ENCODE peak calls at places on chromosomes 7 and 10, in five cellular contexts. G, J, V, Y and H are unnamed samples.

GRCh38 chr7:28190077-28190476 is 9.5 kb upstream of the JAZF1 start:
- DNase-seq in G (no peak), J (no peak), V (no peak), Y (no peak), H (no peak)

GRCh38 chr10:53463539-53463938 is 691.0 kb upstream of the MBL2 start:
- DNase-seq in G (no peak), J (no peak), V (no peak), Y (no peak), H (no peak)

GRCh38 chr10:99325261-99325660 is 3.9 kb upstream of the CNNM1 start:
- DNase-seq in G (no peak), J (no peak), V (no peak), Y (no peak), H (no peak)

GRCh38 chr7:150344299-150344698 is 2.9 kb upstream of the RARRES2 start:
- DNase-seq in G (no peak), J (no peak), V (no peak), Y (no peak), H (no peak)

GRCh38 chr7:121572615-121573014 is 176.5 kb upstream of the FAM3C start:
- DNase-seq in G (no peak), J (no peak), V (no peak), Y (no peak), H (no peak)

GRCh38 chr10:68330852-68331454 is 911 bp upstream of the HNRNPH3 start:
- DNase-seq in G (peak; percentile 49), J (no peak), V (peak; percentile 6), Y (no peak), H (peak; percentile 31)

GRCh38 chr7:118478236-118478635 is 253.7 kb downstream of the ANKRD7 start:
- DNase-seq in G (no peak), J (no peak), V (no peak), Y (no peak), H (no peak)

GRCh38 chr7:39540320-39540719 is 25.9 kb upstream of the YAE1 start:
- DNase-seq in G (no peak), J (no peak), V (no peak), Y (no peak), H (no peak)

GRCh38 chr10:132526676-132527075 is 10.9 kb upstream of the INPP5A start:
- DNase-seq in G (no peak), J (no peak), V (no peak), Y (no peak), H (no peak)

GRCh38 chr10:68231916-68232315 is at the start of gene ATOH7:
- DNase-seq in G (no peak), J (no peak), V (no peak), Y (no peak), H (no peak)

GRCh38 chr7:78296689-78297371 is 498.3 kb downstream of the PHTF2 start:
- DNase-seq in G (no peak), J (no peak), V (no peak), Y (no peak), H (no peak)

GRCh38 chr7:68269410-68269809 is 1272.8 kb downstream of the TYW1 start:
- DNase-seq in G (peak; percentile 16), J (no peak), V (no peak), Y (no peak), H (no peak)

GRCh38 chr7:13257661-13258060 is 570.2 kb downstream of the ARL4A start:
- DNase-seq in G (no peak), J (no peak), V (no peak), Y (no peak), H (no peak)

GRCh38 chr10:98924526-98924925 is 311.1 kb downstream of the HPSE2 start:
- DNase-seq in G (no peak), J (no peak), V (no peak), Y (no peak), H (no peak)

GRCh38 chr10:83371696-83372490 is 767.4 kb upstream of the GHITM start:
- DNase-seq in G (no peak), J (no peak), V (no peak), Y (no peak), H (no peak)

GRCh38 chr10:59880976-59881510 is 25.3 kb downstream of the CCDC6 start:
- DNase-seq in G (no peak), J (no peak), V (no peak), Y (no peak), H (peak; percentile 93)

GRCh38 chr7:157370761-157371160 is 34.0 kb downstream of the DNAJB6 start:
- DNase-seq in G (no peak), J (no peak), V (no peak), Y (no peak), H (no peak)

GRCh38 chr7:116997972-116998371 is 44.7 kb downstream of the ST7 start:
- DNase-seq in G (no peak), J (no peak), V (no peak), Y (no peak), H (no peak)

GRCh38 chr10:112373912-112374338 is at the start of gene ACSL5:
- DNase-seq in G (no peak), J (no peak), V (no peak), Y (no peak), H (no peak)

GRCh38 chr7:108109216-108109908 is 20.8 kb downstream of the LAMB4 start:
- DNase-seq in G (peak; percentile 32), J (peak; percentile 72), V (no peak), Y (no peak), H (peak; percentile 54)

GRCh38 chr10:62244088-62244487 is 24.6 kb downstream of the RTKN2 start:
- DNase-seq in G (no peak), J (no peak), V (no peak), Y (peak; percentile 43), H (no peak)

GRCh38 chr7:31052841-31053601 is 913 bp downstream of the ADCYAP1R1 start:
- DNase-seq in G (no peak), J (no peak), V (no peak), Y (no peak), H (no peak)

GRCh38 chr10:99853655-99854054 is 71.2 kb downstream of the ABCC2 start:
- DNase-seq in G (no peak), J (no peak), V (no peak), Y (no peak), H (no peak)

GRCh38 chr10:18164093-18164492 is 23.9 kb downstream of the CACNB2 start:
- DNase-seq in G (peak; percentile 67), J (no peak), V (no peak), Y (no peak), H (no peak)

GRCh38 chr10:119207713-119208552 is 562 bp downstream of the GRK5 start:
- DNase-seq in G (peak; percentile 80), J (peak; percentile 39), V (peak; percentile 21), Y (no peak), H (peak; percentile 74)

GRCh38 chr10:64518456-64518855 is 997.3 kb downstream of the REEP3 start:
- DNase-seq in G (no peak), J (no peak), V (no peak), Y (no peak), H (no peak)

GRCh38 chr10:92574545-92575377 is 868 bp upstream of the IDE start:
- DNase-seq in G (peak; percentile 53), J (peak; percentile 46), V (no peak), Y (no peak), H (no peak)

GRCh38 chr7:105773030-105773460 is 103.4 kb downstream of the ATXN7L1 start:
- DNase-seq in G (no peak), J (no peak), V (no peak), Y (no peak), H (no peak)

GRCh38 chr10:22002531-22003110 is 909 bp downstream of the DNAJC1 start:
- DNase-seq in G (peak; percentile 67), J (peak; percentile 69), V (no peak), Y (no peak), H (peak; percentile 6)

GRCh38 chr7:148723846-148724245 is 25.1 kb downstream of the CUL1 start:
- DNase-seq in G (peak; percentile 24), J (no peak), V (no peak), Y (no peak), H (no peak)

GRCh38 chr10:53325073-53325472 is 552.5 kb upstream of the MBL2 start:
- DNase-seq in G (no peak), J (no peak), V (no peak), Y (no peak), H (no peak)

GRCh38 chr10:122674781-122675180 is 24.9 kb downstream of the C10orf120 start:
- DNase-seq in G (no peak), J (no peak), V (no peak), Y (no peak), H (no peak)

GRCh38 chr10:11898033-11898371 is 74.8 kb downstream of the PROSER2 start:
- DNase-seq in G (no peak), J (no peak), V (no peak), Y (no peak), H (no peak)

GRCh38 chr7:116582806-116583444 is 58.1 kb downstream of the CAV1 start:
- DNase-seq in G (peak; percentile 81), J (peak; percentile 79), V (no peak), Y (no peak), H (peak; percentile 12)

GRCh38 chr7:610141-610530 is 90.5 kb upstream of the PDGFA start:
- DNase-seq in G (no peak), J (no peak), V (no peak), Y (no peak), H (no peak)
- TF ChIP-seq CTCF in G (no peak), J (no peak), V (no peak), Y (no peak), H (no peak)

GRCh38 chr7:102069913-102070629 is 216.6 kb upstream of the SH2B2 start:
- DNase-seq in G (no peak), J (no peak), V (no peak), Y (no peak), H (no peak)
- TF ChIP-seq CTCF in G (no peak), J (no peak), V (peak; percentile 28), Y (no peak), H (no peak)

GRCh38 chr10:88129013-88129412 is 265.6 kb downstream of the PTEN start:
- DNase-seq in G (no peak), J (no peak), V (no peak), Y (no peak), H (no peak)

GRCh38 chr10:88127266-88127665 is 263.8 kb downstream of the PTEN start:
- DNase-seq in G (no peak), J (no peak), V (no peak), Y (no peak), H (no peak)

GRCh38 chr10:88127766-88128165 is 264.3 kb downstream of the PTEN start:
- DNase-seq in G (no peak), J (no peak), V (no peak), Y (no peak), H (no peak)

GRCh38 chr10:88130912-88131311 is 267.5 kb downstream of the PTEN start:
- DNase-seq in G (no peak), J (no peak), V (no peak), Y (no peak), H (peak; percentile 13)

DNA sequence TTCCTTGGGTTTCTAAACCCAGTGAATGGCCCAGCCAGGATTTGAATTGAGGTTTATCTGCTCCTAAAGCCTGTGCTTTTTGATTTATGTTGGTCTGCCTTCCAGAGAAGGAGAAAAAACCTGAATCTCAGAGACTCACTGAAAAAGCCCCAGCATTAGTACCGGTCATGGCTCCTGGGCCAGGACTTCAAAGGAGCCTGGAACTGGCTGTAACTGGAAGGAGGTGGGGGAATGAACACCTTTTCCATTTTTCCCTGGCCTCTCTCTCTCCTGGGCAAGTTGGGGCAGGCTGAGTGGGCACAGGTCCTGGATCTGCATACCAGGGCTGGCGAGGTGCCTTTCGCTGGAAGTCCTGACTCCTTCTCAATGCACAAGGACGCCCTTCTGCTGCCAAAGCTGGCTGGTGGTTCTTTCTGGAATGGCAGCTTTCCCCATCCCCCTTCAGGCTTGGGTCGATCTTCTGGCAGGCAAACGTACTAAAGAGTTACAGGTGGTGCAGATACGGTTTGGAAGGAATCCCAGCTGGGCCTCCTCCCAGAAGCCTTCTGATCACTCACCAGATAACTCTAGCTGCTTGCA is 268.2 kb downstream of the PTEN start:
- DNase-seq in G (no peak), J (no peak), V (no peak), Y (no peak), H (no peak)
- TF ChIP-seq CTCF in G (no peak), J (no peak), V (no peak), Y (no peak), H (no peak)

GRCh38 chr10:110353244-110354119 is 48.8 kb upstream of the SMNDC1 start:
- DNase-seq in G (peak; percentile 72), J (peak; percentile 74), V (no peak), Y (no peak), H (peak; percentile 84)
- TF ChIP-seq CTCF in G (peak; percentile 32), J (peak; percentile 11), V (no peak), Y (no peak), H (no peak)